ENCODE peak calls at places on chromosomes 11 and 22, in six cellular contexts. F, U, G, K, C and M are unnamed samples.

GRCh38 chr11:111730031-111730430 is 36.2 kb downstream of the PPP2R1B start:
- ATAC-seq in F (no peak), U (no peak), G (no peak), K (no peak), C (peak; percentile 1), M (no peak)

GRCh38 chr11:110734790-110735189 is 22.6 kb upstream of the ARHGAP20 start:
- ATAC-seq in F (no peak), U (no peak), G (no peak), K (no peak), C (no peak), M (no peak)

GRCh38 chr22:41891407-41891806 is 23.5 kb downstream of the SHISA8 start:
- ATAC-seq in F (no peak), U (no peak), G (no peak), K (no peak), C (peak; percentile 44), M (no peak)

GRCh38 chr11:74168838-74169237 is 2.0 kb downstream of the C2CD3 start:
- ATAC-seq in F (no peak), U (no peak), G (no peak), K (no peak), C (no peak), M (no peak)

GRCh38 chr11:75571625-75572024 is 9.6 kb downstream of the SERPINH1 start:
- ATAC-seq in F (peak; percentile 68), U (no peak), G (no peak), K (no peak), C (no peak), M (no peak)

GRCh38 chr11:16981651-16982194 is 32.5 kb downstream of the PLEKHA7 start:
- ATAC-seq in F (peak; percentile 65), U (peak; percentile 62), G (peak; percentile 73), K (no peak), C (peak; percentile 21), M (peak; percentile 47)

GRCh38 chr22:47129902-47130301 is 367.5 kb downstream of the TBC1D22A start:
- ATAC-seq in F (peak; percentile 24), U (no peak), G (no peak), K (peak; percentile 90), C (no peak), M (no peak)

GRCh38 chr11:131041331-131042040 is 125.2 kb upstream of the SNX19 start:
- ATAC-seq in F (no peak), U (no peak), G (no peak), K (peak; percentile 69), C (no peak), M (no peak)

GRCh38 chr11:100681064-100681502 is 6.0 kb upstream of the ARHGAP42 start:
- ATAC-seq in F (peak; percentile 81), U (peak; percentile 66), G (peak; percentile 28), K (peak; percentile 78), C (peak; percentile 47), M (peak; percentile 55)

GRCh38 chr11:86722041-86722440 is 49.6 kb upstream of the ME3 start:
- ATAC-seq in F (no peak), U (no peak), G (no peak), K (peak; percentile 16), C (no peak), M (no peak)
- H3K27ac ChIP-seq in F (no peak overlapping the region), U (no peak overlapping the region), G (no peak overlapping the region), K (peak overlapping the region; percentile 32), C (no peak overlapping the region), M (no peak overlapping the region)

GRCh38 chr11:7520011-7520942 is 6.5 kb downstream of the PPFIBP2 start:
- ATAC-seq in F (no peak), U (no peak), G (no peak), K (no peak), C (no peak), M (no peak)

GRCh38 chr11:7523416-7524210 is 9.8 kb downstream of the PPFIBP2 start:
- ATAC-seq in F (peak; percentile 69), U (peak; percentile 52), G (no peak), K (no peak), C (peak; percentile 62), M (peak; percentile 44)

GRCh38 chr11:7522546-7522945 is 8.7 kb downstream of the PPFIBP2 start:
- ATAC-seq in F (no peak), U (no peak), G (no peak), K (no peak), C (no peak), M (no peak)

GRCh38 chr11:7520981-7521487 is 7.2 kb downstream of the PPFIBP2 start:
- ATAC-seq in F (no peak), U (peak; percentile 71), G (no peak), K (no peak), C (no peak), M (peak; percentile 11)

DNA sequence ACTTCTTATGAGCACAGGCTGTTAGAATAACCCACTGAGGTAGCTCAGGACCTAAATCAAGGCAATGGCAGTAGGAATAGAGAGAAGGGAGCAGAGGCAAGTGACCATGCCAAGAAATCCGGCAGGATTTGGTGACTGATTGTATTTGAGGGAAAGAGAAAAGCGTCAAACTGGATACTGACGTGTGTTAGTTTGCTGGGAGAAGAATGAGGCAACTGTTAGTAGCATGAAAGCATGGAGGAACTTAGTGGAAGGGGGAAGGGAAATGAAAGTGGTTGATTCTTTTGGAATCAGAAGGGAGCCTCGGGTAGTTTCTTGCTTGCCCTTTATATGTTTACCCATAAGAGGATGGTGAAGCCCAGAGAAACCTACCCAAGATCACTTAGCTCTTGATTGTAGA is 8.3 kb downstream of the PPFIBP2 start:
- ATAC-seq in F (no peak), U (peak; percentile 42), G (no peak), K (no peak), C (no peak), M (no peak)
- H3K27ac ChIP-seq in F (no peak overlapping the region), U (no peak overlapping the region), G (no peak overlapping the region), K (no peak overlapping the region), C (no peak overlapping the region), M (peak overlapping the region; percentile 49)

DNA sequence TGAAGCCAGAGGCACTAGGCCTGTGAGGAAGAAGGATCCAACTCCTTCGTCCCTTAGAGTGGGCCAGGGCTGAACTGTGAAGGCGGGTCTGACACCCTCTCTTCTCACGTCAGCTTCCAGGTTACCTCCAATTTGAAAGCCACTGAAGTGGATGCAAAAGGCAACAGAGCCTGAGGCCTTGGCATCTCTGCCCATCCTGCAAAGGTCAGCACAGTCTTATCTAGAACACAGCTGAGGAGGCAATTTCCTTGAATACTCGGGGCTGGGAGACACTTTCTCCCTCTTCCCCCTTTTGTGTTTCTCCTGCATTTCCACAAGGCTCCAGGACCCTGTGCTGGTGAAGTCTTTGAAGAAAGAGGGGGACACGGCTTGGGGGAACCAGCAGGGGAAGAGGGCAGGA is 91.6 kb upstream of the PAX6 start:
- ATAC-seq in F (no peak), U (no peak), G (no peak), K (no peak), C (no peak), M (no peak)
- H3K27ac ChIP-seq in F (no peak overlapping the region), U (no peak overlapping the region), G (no peak overlapping the region), K (no peak overlapping the region), C (peak overlapping the region; percentile 48), M (no peak overlapping the region)

DNA sequence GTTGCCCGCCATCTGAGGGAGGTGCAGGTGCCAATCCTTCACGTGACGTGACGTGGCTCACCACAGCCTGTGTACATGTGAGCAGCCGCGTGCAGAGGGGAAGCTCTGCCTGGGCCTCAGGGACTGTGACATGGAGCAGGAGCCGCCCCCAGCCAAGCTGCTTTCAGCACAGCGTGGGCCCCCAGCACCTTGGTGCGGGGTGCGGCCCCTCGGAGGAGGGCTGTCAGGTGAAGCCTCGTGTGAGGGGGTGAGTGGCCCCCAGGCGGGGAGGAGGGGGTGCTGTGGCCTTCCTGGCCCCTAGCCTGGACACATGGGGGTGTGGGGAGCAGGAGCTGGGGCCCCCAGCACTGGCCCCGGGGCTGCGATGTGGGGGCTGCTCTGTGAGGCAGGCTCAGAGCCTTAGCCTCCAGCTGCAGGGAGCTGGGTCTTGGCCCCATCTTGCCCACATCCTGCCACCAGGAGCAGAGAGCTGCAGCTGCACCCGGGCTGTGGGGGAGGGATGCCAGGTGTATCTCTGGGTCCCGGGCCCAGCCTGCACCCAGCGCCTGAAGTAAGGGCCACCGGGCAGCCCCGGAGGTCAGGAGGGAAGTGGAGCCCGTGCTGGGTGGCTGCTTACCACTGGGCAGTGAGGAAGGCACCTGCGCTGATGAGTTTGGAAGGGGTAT is at the start of gene ADORA2A:
- ATAC-seq in F (no peak), U (no peak), G (no peak), K (no peak), C (no peak), M (no peak)
- H3K27ac ChIP-seq in F (peak within 1 kb of the TSS; percentile 74), U (no peak within 1 kb of the TSS), G (no peak within 1 kb of the TSS), K (no peak within 1 kb of the TSS), C (no peak within 1 kb of the TSS), M (no peak within 1 kb of the TSS)

GRCh38 chr11:120183701-120184141 is 27.1 kb upstream of the OAF start:
- ATAC-seq in F (no peak), U (no peak), G (no peak), K (no peak), C (no peak), M (no peak)

GRCh38 chr11:120182790-120183491 is 27.9 kb upstream of the OAF start:
- ATAC-seq in F (peak; percentile 56), U (peak; percentile 44), G (peak; percentile 73), K (peak; percentile 79), C (no peak), M (no peak)

GRCh38 chr11:120180571-120181445 is 30.0 kb upstream of the OAF start:
- ATAC-seq in F (no peak), U (no peak), G (peak; percentile 82), K (no peak), C (no peak), M (peak; percentile 10)

GRCh38 chr11:120181446-120181992 is 29.3 kb upstream of the OAF start:
- ATAC-seq in F (no peak), U (no peak), G (no peak), K (no peak), C (no peak), M (no peak)

DNA sequence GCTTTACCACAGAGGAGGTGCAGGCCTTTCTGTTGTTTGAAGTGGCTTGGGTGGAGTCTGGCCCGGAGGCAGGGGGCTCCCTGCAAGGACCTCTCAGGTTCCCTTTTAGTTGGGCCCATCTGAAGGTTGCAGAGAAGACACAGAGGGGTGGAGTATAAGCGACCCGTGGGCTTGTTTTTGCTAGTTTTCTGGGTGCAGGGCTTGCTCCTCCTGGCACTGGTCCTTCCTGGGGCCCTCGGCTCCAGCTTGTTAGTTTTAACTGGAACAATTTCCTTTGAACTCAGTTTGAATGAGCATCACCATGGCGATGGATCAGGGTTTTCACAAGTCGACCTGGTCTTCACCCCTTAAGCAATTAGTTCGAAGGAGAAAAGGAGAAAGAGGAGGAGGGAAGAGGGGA is 28.5 kb upstream of the OAF start:
- ATAC-seq in F (no peak), U (no peak), G (no peak), K (no peak), C (no peak), M (no peak)
- H3K27ac ChIP-seq in F (no peak overlapping the region), U (no peak overlapping the region), G (no peak overlapping the region), K (no peak overlapping the region), C (peak overlapping the region; percentile 28), M (no peak overlapping the region)